ENCODE peak calls at places on chromosome 12, in five cellular contexts. One of them, this sample, is unnamed.

GRCh38 chr12:31645944-31646343 is 13.5 kb upstream of the ETFBKMT start:
- DNase-seq in SK-N-SH: no peak
- DNase-seq in AG04450: no peak
- DNase-seq in endodermal cell: no peak
- DNase-seq in lower lobe of right lung: no peak
- DNase-seq in this sample: no peak

GRCh38 chr12:131282292-131283080 is 328.8 kb downstream of the ADGRD1 start:
- DNase-seq in endodermal cell: no peak
- DNase-seq in SK-N-SH: no peak
- DNase-seq in lower lobe of right lung: peak
- DNase-seq in AG04450: no peak
- DNase-seq in this sample: no peak

GRCh38 chr12:7937867-7938506 is 2.0 kb upstream of the SLC2A3 start:
- DNase-seq in lower lobe of right lung: no peak
- DNase-seq in AG04450: no peak
- DNase-seq in SK-N-SH: no peak
- DNase-seq in endodermal cell: no peak
- DNase-seq in this sample: peak

GRCh38 chr12:15662303-15662980 is 126.7 kb downstream of the EPS8 start:
- DNase-seq in lower lobe of right lung: no peak
- DNase-seq in SK-N-SH: no peak
- DNase-seq in AG04450: peak
- DNase-seq in endodermal cell: no peak
- DNase-seq in this sample: peak

GRCh38 chr12:109637996-109638395 is 64.4 kb downstream of the MVK start:
- DNase-seq in lower lobe of right lung: no peak
- DNase-seq in AG04450: no peak
- DNase-seq in SK-N-SH: no peak
- DNase-seq in endodermal cell: no peak
- DNase-seq in this sample: no peak

GRCh38 chr12:25924535-25925001 is 33.9 kb upstream of the RASSF8 start:
- DNase-seq in lower lobe of right lung: no peak
- DNase-seq in AG04450: no peak
- DNase-seq in endodermal cell: peak
- DNase-seq in SK-N-SH: no peak
- DNase-seq in this sample: no peak

GRCh38 chr12:124927325-124928094 is 13.1 kb upstream of the UBC start:
- DNase-seq in SK-N-SH: peak
- DNase-seq in lower lobe of right lung: peak
- DNase-seq in AG04450: no peak
- DNase-seq in endodermal cell: peak
- DNase-seq in this sample: peak

GRCh38 chr12:8145754-8146415 is 10.9 kb upstream of the ZNF705A start:
- DNase-seq in lower lobe of right lung: peak
- DNase-seq in endodermal cell: peak
- DNase-seq in AG04450: peak
- DNase-seq in SK-N-SH: no peak
- DNase-seq in this sample: no peak

GRCh38 chr12:94150483-94151225 is 2.3 kb downstream of the PLXNC1 start:
- DNase-seq in lower lobe of right lung: no peak
- DNase-seq in SK-N-SH: peak
- DNase-seq in AG04450: no peak
- DNase-seq in endodermal cell: peak
- DNase-seq in this sample: peak

GRCh38 chr12:49170924-49171323 is 18.0 kb downstream of the TUBA1A start:
- DNase-seq in AG04450: no peak
- DNase-seq in endodermal cell: no peak
- DNase-seq in lower lobe of right lung: no peak
- DNase-seq in SK-N-SH: no peak
- DNase-seq in this sample: no peak

GRCh38 chr12:91980345-91980744 is 165.3 kb downstream of the BTG1 start:
- DNase-seq in lower lobe of right lung: no peak
- DNase-seq in endodermal cell: no peak
- DNase-seq in SK-N-SH: no peak
- DNase-seq in AG04450: no peak
- DNase-seq in this sample: no peak

GRCh38 chr12:74111688-74112360 is 425.8 kb upstream of the ATXN7L3B start:
- DNase-seq in endodermal cell: peak
- DNase-seq in lower lobe of right lung: no peak
- DNase-seq in SK-N-SH: peak
- DNase-seq in AG04450: no peak
- DNase-seq in this sample: peak

GRCh38 chr12:45174595-45174994 is 41.3 kb upstream of the ANO6 start:
- DNase-seq in lower lobe of right lung: no peak
- DNase-seq in AG04450: no peak
- DNase-seq in SK-N-SH: no peak
- DNase-seq in endodermal cell: no peak
- DNase-seq in this sample: no peak

GRCh38 chr12:27343255-27344000 is 10.8 kb downstream of the BMAL2 start:
- DNase-seq in AG04450: peak
- DNase-seq in SK-N-SH: no peak
- DNase-seq in lower lobe of right lung: no peak
- DNase-seq in endodermal cell: no peak
- DNase-seq in this sample: peak

GRCh38 chr12:64066052-64066451 is 156.0 kb downstream of the KICS2 start:
- DNase-seq in endodermal cell: no peak
- DNase-seq in AG04450: no peak
- DNase-seq in SK-N-SH: no peak
- DNase-seq in lower lobe of right lung: no peak
- DNase-seq in this sample: no peak

GRCh38 chr12:21813125-21813524 is 38.6 kb upstream of the KCNJ8 start:
- DNase-seq in AG04450: no peak
- DNase-seq in lower lobe of right lung: no peak
- DNase-seq in SK-N-SH: no peak
- DNase-seq in endodermal cell: no peak
- DNase-seq in this sample: no peak

GRCh38 chr12:93722757-93723567 is 45.8 kb downstream of the CRADD start:
- DNase-seq in SK-N-SH: no peak
- DNase-seq in lower lobe of right lung: no peak
- DNase-seq in AG04450: no peak
- DNase-seq in endodermal cell: no peak
- DNase-seq in this sample: no peak

GRCh38 chr12:29396774-29397173 is 15.8 kb upstream of the ERGIC2 start:
- DNase-seq in lower lobe of right lung: no peak
- DNase-seq in SK-N-SH: no peak
- DNase-seq in endodermal cell: no peak
- DNase-seq in AG04450: no peak
- DNase-seq in this sample: no peak

GRCh38 chr12:128823216-128823915 is 392 bp downstream of the SLC15A4 start:
- DNase-seq in lower lobe of right lung: peak
- DNase-seq in AG04450: no peak
- DNase-seq in SK-N-SH: no peak
- DNase-seq in endodermal cell: peak
- DNase-seq in this sample: no peak

GRCh38 chr12:24562761-24563392 is 386.0 kb downstream of the BCAT1 start:
- DNase-seq in SK-N-SH: peak
- DNase-seq in lower lobe of right lung: peak
- DNase-seq in AG04450: no peak
- DNase-seq in endodermal cell: peak
- DNase-seq in this sample: peak

GRCh38 chr12:120466560-120467315 is 2.8 kb downstream of the SRSF9 start:
- DNase-seq in endodermal cell: peak
- DNase-seq in AG04450: no peak
- DNase-seq in lower lobe of right lung: no peak
- DNase-seq in SK-N-SH: peak
- DNase-seq in this sample: peak

GRCh38 chr12:50641566-50641965 is 122.3 kb upstream of the ATF1 start:
- DNase-seq in endodermal cell: peak
- DNase-seq in AG04450: no peak
- DNase-seq in lower lobe of right lung: no peak
- DNase-seq in SK-N-SH: no peak
- DNase-seq in this sample: no peak

GRCh38 chr12:19030180-19030579 is 99.4 kb upstream of the PLEKHA5 start:
- DNase-seq in AG04450: no peak
- DNase-seq in lower lobe of right lung: no peak
- DNase-seq in SK-N-SH: no peak
- DNase-seq in endodermal cell: no peak
- DNase-seq in this sample: no peak

GRCh38 chr12:61367281-61367785 is 892.9 kb upstream of the USP15 start:
- DNase-seq in AG04450: no peak
- DNase-seq in lower lobe of right lung: no peak
- DNase-seq in endodermal cell: no peak
- DNase-seq in SK-N-SH: no peak
- DNase-seq in this sample: no peak

GRCh38 chr12:46209914-46210834 is 58.7 kb downstream of the SLC38A1 start:
- DNase-seq in endodermal cell: peak
- DNase-seq in AG04450: no peak
- DNase-seq in SK-N-SH: no peak
- DNase-seq in lower lobe of right lung: peak
- DNase-seq in this sample: peak

GRCh38 chr12:38711055-38711454 is 194.3 kb downstream of the CPNE8 start:
- DNase-seq in AG04450: no peak
- DNase-seq in endodermal cell: no peak
- DNase-seq in SK-N-SH: no peak
- DNase-seq in lower lobe of right lung: no peak
- DNase-seq in this sample: no peak

GRCh38 chr12:71541583-71541982 is 102.0 kb downstream of the LGR5 start:
- DNase-seq in lower lobe of right lung: no peak
- DNase-seq in AG04450: no peak
- DNase-seq in SK-N-SH: no peak
- DNase-seq in endodermal cell: no peak
- DNase-seq in this sample: no peak

GRCh38 chr12:13250416-13250815 is 53.9 kb downstream of the EMP1 start:
- DNase-seq in AG04450: peak
- DNase-seq in endodermal cell: peak
- DNase-seq in lower lobe of right lung: no peak
- DNase-seq in SK-N-SH: no peak
- DNase-seq in this sample: no peak

GRCh38 chr12:9760699-9761406 is at the start of gene CD69:
- DNase-seq in AG04450: no peak
- DNase-seq in endodermal cell: no peak
- DNase-seq in lower lobe of right lung: no peak
- DNase-seq in SK-N-SH: no peak
- DNase-seq in this sample: no peak

GRCh38 chr12:13038491-13039161 is 5.6 kb upstream of the FAM234B start:
- DNase-seq in SK-N-SH: no peak
- DNase-seq in AG04450: peak
- DNase-seq in lower lobe of right lung: no peak
- DNase-seq in endodermal cell: no peak
- DNase-seq in this sample: no peak

GRCh38 chr12:97308576-97309198 is 153.9 kb upstream of the RMST start:
- DNase-seq in endodermal cell: no peak
- DNase-seq in AG04450: peak
- DNase-seq in SK-N-SH: no peak
- DNase-seq in lower lobe of right lung: no peak
- DNase-seq in this sample: peak

GRCh38 chr12:19431407-19432308 is 7.6 kb upstream of the AEBP2 start:
- DNase-seq in SK-N-SH: no peak
- DNase-seq in endodermal cell: peak
- DNase-seq in lower lobe of right lung: no peak
- DNase-seq in AG04450: peak
- DNase-seq in this sample: no peak

GRCh38 chr12:66087365-66087943 is 43.1 kb downstream of the LLPH start:
- DNase-seq in lower lobe of right lung: peak
- DNase-seq in AG04450: peak
- DNase-seq in endodermal cell: peak
- DNase-seq in SK-N-SH: peak
- DNase-seq in this sample: peak

GRCh38 chr12:15788266-15789214 is 648 bp downstream of the EPS8 start:
- DNase-seq in AG04450: no peak
- DNase-seq in lower lobe of right lung: peak
- DNase-seq in SK-N-SH: no peak
- DNase-seq in endodermal cell: peak
- DNase-seq in this sample: peak

GRCh38 chr12:53589915-53590314 is 36.3 kb downstream of the ATF7 start:
- DNase-seq in AG04450: no peak
- DNase-seq in lower lobe of right lung: no peak
- DNase-seq in SK-N-SH: no peak
- DNase-seq in endodermal cell: no peak
- DNase-seq in this sample: no peak
- H3K4me3 ChIP-seq in AG04450: no peak
- H3K4me3 ChIP-seq in lower lobe of right lung: no peak
- H3K4me3 ChIP-seq in SK-N-SH: no peak
- H3K4me3 ChIP-seq in endodermal cell: no peak
- H3K4me3 ChIP-seq in this sample: no peak

GRCh38 chr12:122062832-122063690 is 15.5 kb upstream of the MLXIP start:
- DNase-seq in AG04450: no peak
- DNase-seq in endodermal cell: peak
- DNase-seq in lower lobe of right lung: no peak
- DNase-seq in SK-N-SH: peak
- DNase-seq in this sample: no peak
- H3K27ac ChIP-seq in AG04450: peak
- H3K27ac ChIP-seq in endodermal cell: peak
- H3K27ac ChIP-seq in lower lobe of right lung: peak
- H3K27ac ChIP-seq in SK-N-SH: peak
- H3K27ac ChIP-seq in this sample: peak

DNA sequence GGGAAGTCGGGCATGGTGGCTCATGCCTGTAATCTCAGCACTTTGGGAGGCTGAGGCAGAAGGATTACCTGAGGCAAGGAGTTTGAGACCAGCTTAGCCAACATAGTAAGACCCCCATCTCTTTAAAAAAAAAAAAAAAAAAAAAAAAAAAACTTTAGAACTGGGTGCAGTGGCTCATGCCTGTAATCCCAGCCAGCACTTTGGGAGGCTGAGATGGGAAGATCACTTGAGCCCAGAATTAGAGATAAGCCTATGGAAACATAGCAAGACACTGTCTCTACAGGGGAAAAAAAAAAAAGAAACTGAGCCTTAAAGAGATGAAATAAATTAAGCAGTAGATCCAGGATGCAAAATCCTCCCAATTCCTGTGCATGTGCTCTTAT is 1.7 kb upstream of the PA2G4 start:
- DNase-seq in lower lobe of right lung: no peak
- DNase-seq in AG04450: no peak
- DNase-seq in endodermal cell: no peak
- DNase-seq in SK-N-SH: no peak
- DNase-seq in this sample: no peak
- H3K4me3 ChIP-seq in lower lobe of right lung: no peak
- H3K4me3 ChIP-seq in AG04450: no peak
- H3K4me3 ChIP-seq in endodermal cell: no peak
- H3K4me3 ChIP-seq in SK-N-SH: no peak
- H3K4me3 ChIP-seq in this sample: no peak

DNA sequence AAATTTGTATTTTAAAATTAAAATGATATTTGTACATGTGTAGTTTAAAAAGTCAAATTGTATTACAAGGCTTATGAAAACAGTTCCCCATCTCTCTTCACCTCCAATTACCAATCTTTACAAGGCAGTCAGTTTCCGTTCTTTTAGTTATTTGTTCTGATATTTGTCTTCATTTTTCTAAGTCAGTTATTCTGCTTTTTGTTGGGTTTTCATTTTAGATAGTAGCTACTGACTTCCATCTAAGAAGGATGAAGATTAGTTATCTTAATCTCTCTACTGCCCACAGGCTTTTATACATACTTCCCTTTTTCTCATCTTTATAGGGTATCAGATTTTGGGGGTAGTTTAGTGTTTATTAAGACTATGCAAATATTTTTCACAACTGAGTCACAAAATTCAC is 38.4 kb downstream of the FRS2 start:
- DNase-seq in lower lobe of right lung: no peak
- DNase-seq in SK-N-SH: no peak
- DNase-seq in AG04450: no peak
- DNase-seq in endodermal cell: no peak
- DNase-seq in this sample: no peak
- H3K27ac ChIP-seq in lower lobe of right lung: no peak
- H3K27ac ChIP-seq in SK-N-SH: peak
- H3K27ac ChIP-seq in AG04450: no peak
- H3K27ac ChIP-seq in endodermal cell: no peak
- H3K27ac ChIP-seq in this sample: no peak

GRCh38 chr12:88940854-88941253 is 360.6 kb upstream of the KITLG start:
- DNase-seq in endodermal cell: no peak
- DNase-seq in SK-N-SH: no peak
- DNase-seq in AG04450: no peak
- DNase-seq in lower lobe of right lung: no peak
- DNase-seq in this sample: no peak
- H3K4me3 ChIP-seq in endodermal cell: no peak
- H3K4me3 ChIP-seq in SK-N-SH: no peak
- H3K4me3 ChIP-seq in AG04450: no peak
- H3K4me3 ChIP-seq in lower lobe of right lung: no peak
- H3K4me3 ChIP-seq in this sample: no peak

This sample was measured in cardiac muscle cell.